ENCODE peak calls at places on chromosomes 12 and 14, in five cellular contexts. B, U, X, C and H are unnamed samples.
A peak's percentile ranks its signal among the peaks of the same experiment; 100 is the strongest.

GRCh38 chr14:29782041-29782440 is 145.6 kb downstream of the PRKD1 start:
- DNase-seq in X (no peak), B (no peak), U (no peak), C (no peak), H (no peak)

GRCh38 chr12:54005531-54005852 is 3.3 kb upstream of the HOXC8 start:
- DNase-seq in B (no peak), C (no peak), U (no peak), X (peak; percentile 73), H (no peak)

GRCh38 chr12:123364532-123365140 is at the start of gene SBNO1:
- DNase-seq in X (peak; percentile 97), U (peak; percentile 93), B (peak; percentile 93), C (peak; percentile 85), H (peak; percentile 92)

GRCh38 chr12:106736051-106736957 is 38.2 kb upstream of the RIC8B start:
- DNase-seq in X (peak; percentile 55), B (no peak), C (no peak), U (no peak), H (no peak)

GRCh38 chr12:49260165-49260564 is 4.7 kb upstream of the TUBA1C start:
- DNase-seq in C (peak; percentile 72), U (peak; percentile 78), X (no peak), B (peak; percentile 33), H (peak; percentile 62)

GRCh38 chr12:85874064-85874463 is at the start of gene NTS:
- DNase-seq in B (no peak), C (no peak), U (peak; percentile 5), X (peak; percentile 78), H (no peak)

GRCh38 chr14:22112004-22112403 is 438.4 kb upstream of the OR4E1 start:
- DNase-seq in B (no peak), C (no peak), U (no peak), X (peak; percentile 71), H (no peak)

GRCh38 chr12:4274396-4274959 is 916 bp downstream of the CCND2 start:
- DNase-seq in C (no peak), X (peak; percentile 78), U (no peak), B (no peak), H (no peak)

GRCh38 chr12:10406725-10407124 is 2.8 kb downstream of the KLRC4 start:
- DNase-seq in C (no peak), X (no peak), U (no peak), B (no peak), H (no peak)

GRCh38 chr14:51938137-51938536 is 51.2 kb upstream of the RTRAF start:
- DNase-seq in C (peak; percentile 11), X (no peak), U (peak; percentile 28), B (no peak), H (peak; percentile 27)

GRCh38 chr12:131436922-131437705 is 273.8 kb upstream of the SFSWAP start:
- DNase-seq in C (no peak), X (peak; percentile 82), B (no peak), U (no peak), H (no peak)

GRCh38 chr12:89453121-89453520 is 71.5 kb downstream of the GALNT4 start:
- DNase-seq in U (no peak), C (no peak), X (no peak), B (no peak), H (peak; percentile 92)

GRCh38 chr14:101184562-101184961 is 281.0 kb upstream of the RTL1 start:
- DNase-seq in X (no peak), B (no peak), U (no peak), C (no peak), H (no peak)

GRCh38 chr12:115464673-115465060 is 780.7 kb upstream of the TBX3 start:
- DNase-seq in B (no peak), U (no peak), C (no peak), X (no peak), H (no peak)

GRCh38 chr12:109553471-109553870 is 19.8 kb downstream of the MMAB start:
- DNase-seq in C (no peak), X (no peak), B (no peak), U (no peak), H (no peak)

GRCh38 chr12:114215766-114216165 is 190.2 kb downstream of the TBX5 start:
- DNase-seq in U (no peak), B (no peak), C (no peak), X (peak; percentile 24), H (no peak)

GRCh38 chr12:114218136-114218535 is 187.8 kb downstream of the TBX5 start:
- DNase-seq in X (peak; percentile 14), C (no peak), U (no peak), B (no peak), H (no peak)

GRCh38 chr12:114209852-114210251 is 196.1 kb downstream of the TBX5 start:
- DNase-seq in U (no peak), C (no peak), B (no peak), X (no peak), H (no peak)

DNA sequence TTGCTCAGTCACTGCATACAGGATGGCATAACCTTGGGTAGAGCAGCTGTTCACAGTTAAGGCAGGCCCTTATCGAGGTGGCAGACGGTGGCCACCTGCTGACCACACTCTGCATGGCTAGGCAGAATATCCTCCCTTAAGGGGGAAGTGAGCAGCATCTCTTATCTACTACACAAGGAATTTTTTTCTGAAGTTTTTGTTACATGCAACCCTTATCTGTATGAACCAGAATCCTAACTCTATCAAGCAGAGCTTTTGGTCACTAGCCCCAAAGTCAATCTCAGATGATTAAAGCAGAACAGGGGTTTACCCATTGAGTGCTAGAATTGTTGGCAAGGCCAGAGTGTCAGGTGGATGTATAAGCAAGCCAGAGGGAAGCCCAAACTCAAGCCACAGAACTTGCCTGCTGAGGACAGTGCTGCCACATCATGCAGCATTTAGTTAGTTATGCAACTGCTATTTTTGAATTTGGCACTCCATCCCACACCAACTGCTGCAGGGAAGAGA is 192.8 kb downstream of the TBX5 start:
- DNase-seq in B (no peak), C (no peak), X (peak; percentile 75), U (no peak), H (no peak)
- TF ChIP-seq CTCF in B (no peak), C (no peak), X (peak; percentile 75), U (no peak), H (no peak)

GRCh38 chr14:77087631-77088030 is 10.4 kb upstream of the CIPC start:
- DNase-seq in U (no peak), C (no peak), X (no peak), B (no peak), H (no peak)
- H3K4me3 ChIP-seq in U (no peak overlapping the region), C (no peak overlapping the region), X (no peak overlapping the region), B (no peak overlapping the region), H (no peak overlapping the region)

DNA sequence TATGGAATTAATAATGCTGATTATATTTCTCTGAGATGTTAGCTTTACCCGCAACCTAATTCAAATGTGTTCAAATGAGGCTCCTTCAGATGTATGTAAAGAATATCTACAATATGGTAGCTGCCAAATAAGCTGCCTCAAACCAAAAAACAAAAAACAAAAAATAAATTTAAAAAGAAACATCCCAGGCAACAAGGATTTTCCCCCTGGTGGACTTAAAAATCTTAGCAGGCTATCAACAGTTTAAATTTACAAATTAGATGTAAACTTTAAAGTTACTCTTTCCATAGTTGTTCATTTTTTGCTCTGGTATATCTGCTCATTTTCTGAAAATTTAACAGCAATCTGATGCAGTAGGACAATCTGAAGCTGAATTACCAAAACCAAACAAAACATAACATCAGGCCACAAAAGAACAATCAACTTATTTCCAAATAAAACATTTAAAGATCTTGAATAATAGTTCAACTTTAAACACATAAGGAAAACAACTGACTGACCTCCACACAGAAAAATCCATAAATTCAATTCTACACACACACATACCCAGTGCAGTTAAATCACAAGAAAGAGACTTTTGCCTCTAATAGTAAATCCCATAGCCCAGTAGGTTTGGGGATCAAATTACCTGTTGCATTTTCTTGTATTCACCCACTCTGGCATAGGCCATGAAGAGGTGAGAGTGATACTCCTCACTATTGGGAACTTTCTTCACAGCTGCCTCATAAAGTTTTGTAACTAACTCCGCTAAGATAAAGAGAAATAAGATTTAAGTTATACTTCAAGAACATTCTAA is 21.3 kb downstream of the NAA25 start:
- DNase-seq in C (no peak), B (no peak), U (no peak), X (no peak), H (no peak)
- TF ChIP-seq CTCF in C (peak; percentile 31), B (no peak), U (peak; percentile 42), X (peak; percentile 60), H (no peak)

GRCh38 chr12:122162976-122163375 is 11.0 kb downstream of the IL31 start:
- DNase-seq in U (no peak), B (no peak), C (no peak), X (no peak), H (no peak)

GRCh38 chr12:122159879-122160278 is 14.1 kb downstream of the IL31 start:
- DNase-seq in X (no peak), B (no peak), C (no peak), U (no peak), H (no peak)

GRCh38 chr12:122161682-122162081 is 12.3 kb downstream of the IL31 start:
- DNase-seq in C (no peak), B (no peak), U (no peak), X (no peak), H (no peak)

GRCh38 chr12:122158700-122159285 is 15.2 kb downstream of the IL31 start:
- DNase-seq in U (no peak), C (no peak), X (no peak), B (no peak), H (no peak)

GRCh38 chr12:122160761-122161160 is 13.3 kb downstream of the IL31 start:
- DNase-seq in B (no peak), C (no peak), U (no peak), X (no peak), H (no peak)
- H3K4me3 ChIP-seq in B (no peak overlapping the region), C (no peak overlapping the region), U (no peak overlapping the region), X (no peak overlapping the region), H (no peak overlapping the region)

GRCh38 chr14:69043007-69043444 is 63.9 kb upstream of the ACTN1 start:
- DNase-seq in B (peak; percentile 39), X (no peak), C (no peak), U (peak; percentile 34), H (peak; percentile 62)
- TF ChIP-seq CTCF in B (no peak), X (no peak), C (no peak), U (no peak), H (no peak)

GRCh38 chr12:32551058-32551457 is 128.0 kb upstream of the DNM1L start:
- DNase-seq in C (no peak), X (peak; percentile 20), U (no peak), B (no peak), H (no peak)

GRCh38 chr12:32549675-32550079 is 129.4 kb upstream of the DNM1L start:
- DNase-seq in B (no peak), C (peak; percentile 61), X (peak; percentile 48), U (peak; percentile 65), H (peak; percentile 55)

GRCh38 chr12:32545413-32545970 is 133.6 kb upstream of the DNM1L start:
- DNase-seq in C (no peak), B (no peak), X (peak; percentile 33), U (peak; percentile 64), H (peak; percentile 47)

GRCh38 chr12:32546272-32546671 is 132.8 kb upstream of the DNM1L start:
- DNase-seq in B (no peak), C (no peak), X (peak; percentile 40), U (no peak), H (no peak)

GRCh38 chr12:32548691-32549412 is 130.2 kb upstream of the DNM1L start:
- DNase-seq in U (peak; percentile 92), B (peak; percentile 84), X (peak; percentile 45), C (peak; percentile 79), H (peak; percentile 82)
- H3K4me3 ChIP-seq in U (no peak overlapping the region), B (no peak overlapping the region), X (no peak overlapping the region), C (no peak overlapping the region), H (no peak overlapping the region)

DNA sequence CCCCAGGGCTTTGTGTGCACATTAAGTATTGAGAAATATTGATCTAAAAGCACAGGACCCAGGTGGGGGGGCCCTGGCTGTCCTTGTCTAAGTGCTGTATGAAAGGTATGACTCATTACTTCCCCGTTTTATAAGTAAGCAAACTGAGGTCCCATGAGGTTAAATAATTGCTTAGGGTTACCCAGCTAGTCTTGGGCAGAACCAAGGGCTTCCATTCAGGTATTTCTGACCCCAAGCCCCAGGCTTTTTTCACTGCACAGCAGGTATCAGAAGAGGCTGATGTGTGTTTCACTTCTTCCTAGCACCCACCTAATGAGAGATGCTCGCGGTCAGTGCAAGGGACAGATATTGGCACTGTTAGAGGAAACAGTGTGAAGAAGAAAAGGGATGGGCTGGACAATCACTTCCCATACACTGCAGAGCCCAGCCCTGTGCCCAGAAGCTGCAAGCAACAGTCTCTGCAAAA is 4.7 kb upstream of the TC2N start:
- DNase-seq in C (no peak), X (no peak), B (no peak), U (peak; percentile 48), H (no peak)
- TF ChIP-seq CTCF in C (no peak), X (no peak), B (no peak), U (no peak), H (no peak)